ENCODE peak calls at places on chromosome 7, in six cellular contexts. One of them, this sample, is unnamed.

GRCh38 chr7:80584778-80585177 is 53.7 kb upstream of the CD36 start:
- DNase-seq in HCT116: no peak
- DNase-seq in K562: no peak
- DNase-seq in WTC11: no peak
- DNase-seq in GM12878: no peak
- DNase-seq in HepG2: peak
- DNase-seq in this sample: no peak

GRCh38 chr7:23471090-23471859 is 984 bp upstream of the IGF2BP3 start:
- DNase-seq in HCT116: peak
- DNase-seq in K562: peak
- DNase-seq in WTC11: peak
- DNase-seq in GM12878: no peak
- DNase-seq in HepG2: peak
- DNase-seq in this sample: peak

GRCh38 chr7:143286522-143286890 is 1.6 kb upstream of the CASP2 start:
- DNase-seq in HCT116: no peak
- DNase-seq in K562: no peak
- DNase-seq in WTC11: no peak
- DNase-seq in GM12878: no peak
- DNase-seq in HepG2: no peak
- DNase-seq in this sample: no peak

GRCh38 chr7:139673230-139673629 is 104.6 kb downstream of the HIPK2 start:
- DNase-seq in HCT116: no peak
- DNase-seq in K562: no peak
- DNase-seq in WTC11: peak
- DNase-seq in GM12878: peak
- DNase-seq in HepG2: no peak
- DNase-seq in this sample: peak

GRCh38 chr7:100887955-100888481 is 1.5 kb downstream of the UFSP1 start:
- DNase-seq in HCT116: no peak
- DNase-seq in K562: no peak
- DNase-seq in WTC11: no peak
- DNase-seq in GM12878: no peak
- DNase-seq in HepG2: no peak
- DNase-seq in this sample: no peak

GRCh38 chr7:129831424-129832058 is 121.2 kb downstream of the UBE2H start:
- DNase-seq in HCT116: peak
- DNase-seq in K562: no peak
- DNase-seq in WTC11: no peak
- DNase-seq in GM12878: no peak
- DNase-seq in HepG2: peak
- DNase-seq in this sample: no peak

GRCh38 chr7:75842836-75843446 is 29.3 kb upstream of the CCL24 start:
- DNase-seq in HCT116: no peak
- DNase-seq in K562: peak
- DNase-seq in WTC11: no peak
- DNase-seq in GM12878: peak
- DNase-seq in HepG2: peak
- DNase-seq in this sample: no peak

GRCh38 chr7:130426541-130426940 is 14.3 kb downstream of the CEP41 start:
- DNase-seq in HCT116: no peak
- DNase-seq in K562: no peak
- DNase-seq in WTC11: no peak
- DNase-seq in GM12878: no peak
- DNase-seq in HepG2: no peak
- DNase-seq in this sample: no peak

GRCh38 chr7:55538538-55538937 is 33.8 kb downstream of the VOPP1 start:
- DNase-seq in HCT116: no peak
- DNase-seq in K562: no peak
- DNase-seq in WTC11: no peak
- DNase-seq in GM12878: no peak
- DNase-seq in HepG2: no peak
- DNase-seq in this sample: no peak

GRCh38 chr7:105621617-105622016 is 40.3 kb upstream of the EFCAB10 start:
- DNase-seq in HCT116: no peak
- DNase-seq in K562: no peak
- DNase-seq in WTC11: no peak
- DNase-seq in GM12878: no peak
- DNase-seq in HepG2: no peak
- DNase-seq in this sample: no peak

GRCh38 chr7:147415991-147416390 is 1174.6 kb upstream of the C7orf33 start:
- DNase-seq in HCT116: no peak
- DNase-seq in K562: no peak
- DNase-seq in WTC11: no peak
- DNase-seq in GM12878: no peak
- DNase-seq in HepG2: no peak
- DNase-seq in this sample: no peak

GRCh38 chr7:147413243-147413642 is 1177.3 kb upstream of the C7orf33 start:
- DNase-seq in HCT116: no peak
- DNase-seq in K562: no peak
- DNase-seq in WTC11: no peak
- DNase-seq in GM12878: no peak
- DNase-seq in HepG2: no peak
- DNase-seq in this sample: no peak

GRCh38 chr7:147423875-147424274 is 1166.7 kb upstream of the C7orf33 start:
- DNase-seq in HCT116: no peak
- DNase-seq in K562: no peak
- DNase-seq in WTC11: no peak
- DNase-seq in GM12878: no peak
- DNase-seq in HepG2: no peak
- DNase-seq in this sample: no peak

GRCh38 chr7:147419001-147419400 is 1171.6 kb upstream of the C7orf33 start:
- DNase-seq in HCT116: no peak
- DNase-seq in K562: no peak
- DNase-seq in WTC11: peak
- DNase-seq in GM12878: no peak
- DNase-seq in HepG2: no peak
- DNase-seq in this sample: no peak
- TF ChIP-seq ATF3 in HCT116: no peak
- TF ChIP-seq ATF3 in K562: no peak
- TF ChIP-seq ATF3 in WTC11: no peak
- TF ChIP-seq ATF3 in GM12878: no peak
- TF ChIP-seq ATF3 in HepG2: no peak
- TF ChIP-seq ATF3 in this sample: no peak

DNA sequence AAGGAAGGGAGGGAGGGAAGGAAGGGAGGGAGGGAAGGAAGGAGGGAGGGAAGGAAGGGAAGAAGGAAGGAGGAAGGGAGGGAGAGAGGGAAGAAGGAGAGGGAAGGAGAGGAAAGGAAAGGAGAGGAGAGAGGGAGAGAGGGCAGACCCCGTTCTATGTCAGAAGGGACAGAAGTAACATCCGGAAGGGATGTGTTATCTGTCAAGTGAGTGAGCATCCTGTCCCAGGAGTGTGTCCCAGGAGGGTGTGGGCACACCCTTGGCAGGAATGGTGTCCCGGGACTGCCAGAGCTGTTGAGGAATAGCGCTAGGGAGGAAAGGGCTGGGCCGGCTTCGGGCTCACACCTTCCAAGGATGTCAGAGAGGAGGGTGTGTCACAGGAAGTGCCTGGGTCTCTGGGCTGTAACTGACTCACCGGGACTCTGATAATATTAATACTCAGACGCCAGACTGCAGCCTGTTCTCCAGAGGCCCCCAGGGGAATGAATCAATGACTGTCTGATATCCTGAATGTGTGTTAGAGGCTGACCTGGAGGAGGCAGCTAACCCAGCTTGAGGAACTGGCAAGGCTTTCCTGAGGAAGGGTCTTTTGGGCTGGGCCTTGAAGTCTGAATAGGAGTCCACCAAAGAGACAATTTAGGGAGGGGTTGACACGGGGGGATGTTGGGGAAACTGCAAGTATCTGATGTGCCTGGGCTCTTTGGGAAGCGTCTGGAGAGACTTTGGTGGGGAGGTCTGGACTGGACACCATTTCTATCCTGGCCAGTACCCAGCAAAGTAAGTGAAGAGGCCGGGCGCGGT is 125.7 kb upstream of the TNRC18 start:
- DNase-seq in HCT116: peak
- DNase-seq in K562: peak
- DNase-seq in WTC11: no peak
- DNase-seq in GM12878: no peak
- DNase-seq in HepG2: no peak
- DNase-seq in this sample: no peak
- TF ChIP-seq ATF3 in HCT116: no peak
- TF ChIP-seq ATF3 in K562: no peak
- TF ChIP-seq ATF3 in WTC11: no peak
- TF ChIP-seq ATF3 in GM12878: no peak
- TF ChIP-seq ATF3 in HepG2: no peak
- TF ChIP-seq ATF3 in this sample: no peak

GRCh38 chr7:13240349-13240748 is 552.9 kb downstream of the ARL4A start:
- DNase-seq in HCT116: peak
- DNase-seq in K562: no peak
- DNase-seq in WTC11: no peak
- DNase-seq in GM12878: no peak
- DNase-seq in HepG2: no peak
- DNase-seq in this sample: no peak
- TF ChIP-seq ATF3 in HCT116: no peak
- TF ChIP-seq ATF3 in K562: no peak
- TF ChIP-seq ATF3 in WTC11: no peak
- TF ChIP-seq ATF3 in GM12878: no peak
- TF ChIP-seq ATF3 in HepG2: no peak
- TF ChIP-seq ATF3 in this sample: no peak

GRCh38 chr7:33996899-33997298 is 91.6 kb downstream of the BMPER start:
- DNase-seq in HCT116: no peak
- DNase-seq in K562: no peak
- DNase-seq in WTC11: no peak
- DNase-seq in GM12878: no peak
- DNase-seq in HepG2: no peak
- DNase-seq in this sample: no peak
- TF ChIP-seq ATF3 in HCT116: no peak
- TF ChIP-seq ATF3 in K562: no peak
- TF ChIP-seq ATF3 in WTC11: no peak
- TF ChIP-seq ATF3 in GM12878: no peak
- TF ChIP-seq ATF3 in HepG2: no peak
- TF ChIP-seq ATF3 in this sample: no peak

GRCh38 chr7:74365320-74366022 is 76.3 kb downstream of the CLIP2 start:
- DNase-seq in HCT116: peak
- DNase-seq in K562: peak
- DNase-seq in WTC11: peak
- DNase-seq in GM12878: no peak
- DNase-seq in HepG2: peak
- DNase-seq in this sample: peak
- TF ChIP-seq ATF3 in HCT116: no peak
- TF ChIP-seq ATF3 in K562: no peak
- TF ChIP-seq ATF3 in WTC11: no peak
- TF ChIP-seq ATF3 in GM12878: no peak
- TF ChIP-seq ATF3 in HepG2: no peak
- TF ChIP-seq ATF3 in this sample: no peak

GRCh38 chr7:128027485-128027980 is 3.7 kb downstream of the LRRC4 start:
- DNase-seq in HCT116: no peak
- DNase-seq in K562: no peak
- DNase-seq in WTC11: no peak
- DNase-seq in GM12878: no peak
- DNase-seq in HepG2: no peak
- DNase-seq in this sample: no peak
- TF ChIP-seq ATF3 in HCT116: no peak
- TF ChIP-seq ATF3 in K562: no peak
- TF ChIP-seq ATF3 in WTC11: no peak
- TF ChIP-seq ATF3 in GM12878: no peak
- TF ChIP-seq ATF3 in HepG2: no peak
- TF ChIP-seq ATF3 in this sample: no peak

This sample was measured in H1.